ENCODE peak calls at places on chromosomes 11 and 22, in four cellular contexts. V is hepatocyte, M is AG04450, U is H1. A is an unnamed sample. For H3K9me3, the result is how much of the 10 kb centered on the place peaks cover.

GRCh38 chr11:8566613-8567210 is 27.3 kb downstream of the STK33 start:
- DNase-seq in M (no peak), V (peak), U (no peak), A (peak)

GRCh38 chr11:10076458-10077141 is 217.4 kb downstream of the SBF2 start:
- DNase-seq in U (peak), V (peak), M (no peak), A (peak)

GRCh38 chr22:39928556-39929401 is 27.9 kb downstream of the GRAP2 start:
- DNase-seq in V (no peak), U (no peak), M (no peak), A (no peak)

GRCh38 chr11:83349371-83349770 is 63.2 kb upstream of the CCDC90B start:
- DNase-seq in V (no peak), M (no peak), U (no peak), A (no peak)

GRCh38 chr11:27216268-27217149 is 146.5 kb downstream of the CCDC34 start:
- DNase-seq in U (no peak), M (no peak), V (peak), A (peak)

GRCh38 chr11:117319214-117319840 is 3.3 kb upstream of the BACE1 start:
- DNase-seq in U (no peak), V (no peak), M (no peak), A (no peak)

GRCh38 chr11:43963221-43963620 is 20.8 kb downstream of the C11orf96 start:
- DNase-seq in M (no peak), U (no peak), V (no peak), A (no peak)

GRCh38 chr22:35476341-35476740 is 64.3 kb upstream of the RASD2 start:
- DNase-seq in M (no peak), U (no peak), V (no peak), A (peak)

GRCh38 chr11:12777208-12777874 is 103.1 kb downstream of the TEAD1 start:
- DNase-seq in U (no peak), M (peak), V (no peak), A (no peak)

GRCh38 chr22:28955817-28956216 is 72.4 kb downstream of the ZNRF3 start:
- DNase-seq in M (no peak), V (no peak), U (no peak), A (no peak)

GRCh38 chr11:45180888-45181594 is 34.6 kb downstream of the PRDM11 start:
- DNase-seq in U (no peak), V (no peak), M (no peak), A (peak)

GRCh38 chr22:49235463-49236300 is 592.0 kb downstream of the BRD1 start:
- DNase-seq in M (no peak), V (peak), U (no peak), A (no peak)

GRCh38 chr11:313787-314547 is at the start of gene IFITM1:
- DNase-seq in V (peak), U (no peak), M (peak), A (peak)

GRCh38 chr11:22169833-22170232 is 23.1 kb upstream of the ANO5 start:
- DNase-seq in V (no peak), U (no peak), M (no peak), A (no peak)
- TF ChIP-seq CTCF in V (peak), U (peak), M (no peak), A (peak)

GRCh38 chr11:67490727-67491065 is 7.9 kb downstream of the AIP start:
- DNase-seq in M (no peak), V (no peak), U (no peak), A (no peak)

GRCh38 chr11:67486481-67487195 is 3.8 kb downstream of the AIP start:
- DNase-seq in V (no peak), U (no peak), M (no peak), A (no peak)

GRCh38 chr11:67489203-67489859 is 6.5 kb downstream of the AIP start:
- DNase-seq in U (no peak), V (no peak), M (no peak), A (no peak)

GRCh38 chr11:67489860-67490726 is 7.3 kb downstream of the AIP start:
- DNase-seq in V (no peak), U (no peak), M (no peak), A (no peak)

GRCh38 chr11:67488155-67488480 is 5.3 kb downstream of the AIP start:
- DNase-seq in M (no peak), V (no peak), U (no peak), A (no peak)
- H3K9me3 ChIP-seq in M (under half), V (under half), U (under half), A (under half)

GRCh38 chr22:32802291-32802826 is 854 bp downstream of the TIMP3 start:
- DNase-seq in M (no peak), V (no peak), U (no peak), A (no peak)

GRCh38 chr22:32804036-32804435 is 2.5 kb downstream of the TIMP3 start:
- DNase-seq in V (no peak), M (no peak), U (no peak), A (no peak)

GRCh38 chr22:32801436-32802290 is at the start of gene TIMP3:
- DNase-seq in M (peak), U (peak), V (peak), A (peak)

GRCh38 chr22:32804823-32805585 is 3.5 kb downstream of the TIMP3 start:
- DNase-seq in U (no peak), V (no peak), M (no peak), A (no peak)

DNA sequence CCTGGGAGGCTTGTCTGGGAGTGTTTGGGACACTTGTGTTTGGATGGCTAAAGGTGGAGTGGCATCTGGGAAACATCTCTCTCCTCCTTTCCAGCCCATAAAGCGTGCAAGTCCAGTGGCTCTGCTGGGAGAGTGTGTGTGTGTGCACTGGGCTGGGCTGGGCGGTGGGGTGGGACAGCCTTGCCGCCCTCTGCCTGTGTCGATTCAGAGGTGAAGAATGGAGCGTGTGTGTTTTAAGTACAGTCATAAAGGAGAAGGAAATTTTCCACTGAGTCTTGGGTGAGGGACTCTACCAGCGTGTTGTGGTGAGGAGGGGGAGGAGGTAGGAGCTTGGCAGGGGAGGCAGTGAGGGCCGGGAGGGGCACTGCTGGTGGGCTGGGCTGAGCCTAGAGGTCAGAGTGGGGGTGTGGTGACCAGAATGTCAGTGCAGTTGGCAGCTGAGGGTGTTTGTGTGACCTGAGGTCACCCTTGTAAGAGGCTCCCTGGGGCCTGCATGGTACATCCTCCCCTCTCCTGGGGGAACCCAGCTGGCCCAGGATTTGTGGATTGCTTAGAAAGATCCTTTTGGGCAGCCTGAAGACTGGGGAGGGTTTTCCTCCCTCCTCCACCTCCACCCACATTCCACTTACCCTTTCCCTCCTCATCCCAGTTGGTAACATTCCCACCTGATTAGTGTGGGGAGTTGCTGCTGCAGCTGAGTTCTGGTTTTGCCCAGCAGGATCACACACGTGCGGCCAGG is 1.7 kb downstream of the TIMP3 start:
- DNase-seq in M (no peak), V (no peak), U (no peak), A (no peak)
- H3K4me3 ChIP-seq in M (peak), V (peak), U (no peak), A (peak)

GRCh38 chr11:76248210-76248609 is 41.9 kb upstream of the WNT11 start:
- DNase-seq in M (no peak), U (no peak), V (no peak), A (no peak)
- TF ChIP-seq CTCF in M (peak), U (peak), V (no peak), A (peak)

DNA sequence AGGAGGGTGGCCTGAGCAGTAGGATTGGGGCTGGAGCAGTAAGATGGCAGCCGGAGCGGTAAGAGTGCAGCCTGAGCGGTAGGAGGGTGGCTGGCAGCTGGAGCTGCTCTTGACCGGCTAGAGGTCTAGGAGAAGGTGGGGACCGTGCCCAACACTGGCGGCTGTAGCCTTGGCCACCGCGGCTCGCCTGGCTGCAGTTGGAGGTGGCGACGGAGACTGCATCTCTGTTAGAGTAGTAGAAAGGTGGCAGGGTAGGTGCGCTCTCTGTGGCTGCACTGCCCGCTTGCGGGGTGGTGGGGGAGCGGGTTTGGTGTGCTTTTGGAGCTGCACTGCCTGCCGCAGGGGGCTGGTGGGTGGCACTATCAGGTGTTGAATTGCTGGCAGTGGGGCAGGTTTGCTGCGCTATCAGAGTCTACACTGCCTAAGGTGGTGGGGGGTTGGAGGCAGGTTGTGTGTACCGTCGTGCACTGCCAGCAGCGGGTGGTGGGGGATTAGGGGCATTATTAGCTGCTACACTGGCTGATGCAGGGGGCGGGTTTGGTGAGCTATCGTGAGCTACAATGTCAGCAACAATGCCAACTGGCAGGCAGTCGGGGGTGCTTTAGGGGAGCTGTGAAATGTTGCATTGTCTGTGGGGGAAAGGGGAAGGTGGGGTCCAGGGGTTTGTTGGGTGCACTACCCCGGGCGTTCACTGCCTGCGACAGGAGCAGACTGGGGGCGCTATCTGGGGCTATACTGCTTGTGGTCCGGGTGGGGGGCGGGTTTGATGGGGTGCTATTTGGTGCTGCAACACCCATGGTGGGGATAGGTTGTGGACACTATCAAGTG is 4461.3 kb upstream of the OR11H1 start:
- DNase-seq in M (no peak), U (no peak), V (peak), A (no peak)
- H3K9me3 ChIP-seq in M (half or more), U (half or more), V (under half), A (under half)

DNA sequence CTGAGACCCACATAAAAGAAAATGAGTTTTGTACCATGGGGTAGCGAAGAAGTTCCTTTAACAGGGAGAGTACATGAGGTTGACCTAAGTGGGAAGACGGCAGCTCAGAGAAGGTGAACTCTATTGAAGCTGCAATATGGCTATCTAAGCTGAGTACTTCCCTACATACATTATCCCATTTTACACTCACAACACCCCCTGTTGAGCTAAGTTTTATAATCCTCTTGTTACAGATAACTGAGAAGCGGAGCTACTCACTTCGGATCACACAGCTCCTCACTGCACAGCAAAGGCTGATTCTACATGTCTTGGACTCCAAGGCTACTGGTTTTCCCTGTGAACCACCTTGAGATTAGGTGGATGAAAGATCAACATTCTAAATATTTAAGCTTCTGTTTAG is 8.2 kb upstream of the PIWIL4 start:
- DNase-seq in V (no peak), U (no peak), M (no peak), A (peak)
- H3K4me3 ChIP-seq in V (no peak), U (no peak), M (no peak), A (no peak)

GRCh38 chr22:25702046-25702445 is 39.9 kb upstream of the MYO18B start:
- DNase-seq in V (no peak), U (no peak), M (no peak), A (peak)
- TF ChIP-seq CTCF in V (peak), U (peak), M (peak), A (peak)

GRCh38 chr22:11598492-11599440 is 3929.2 kb upstream of the OR11H1 start:
- DNase-seq in M (no peak), V (no peak), U (no peak), A (no peak)
- H3K9me3 ChIP-seq in M (half or more), V (under half), U (half or more), A (half or more)

GRCh38 chr22:37591823-37592404 is 12.0 kb upstream of the LGALS2 start:
- DNase-seq in U (no peak), M (no peak), V (no peak), A (no peak)
- H3K4me3 ChIP-seq in U (no peak), M (no peak), V (no peak), A (peak)

A was measured in A673.